ENCODE peak calls at places on chromosome 18, in four cellular contexts. Q, C, Z and D are unnamed samples.
A peak's percentile ranks its signal among the peaks of the same experiment; 100 is the strongest.

GRCh38 chr18:55699233-55699765 is 111.3 kb upstream of the TCF4 start:
- DNase-seq in Q (no peak), Z (no peak), C (no peak), D (no peak)

GRCh38 chr18:58393295-58393694 is 235.6 kb downstream of the ALPK2 start:
- DNase-seq in Z (no peak), C (no peak), Q (no peak), D (no peak)

GRCh38 chr18:48580782-48581181 is 42.0 kb downstream of the CTIF start:
- DNase-seq in C (no peak), Z (no peak), Q (no peak), D (no peak)

GRCh38 chr18:50792885-50793284 is 26.9 kb downstream of the MRO start:
- DNase-seq in Q (no peak), C (no peak), Z (no peak), D (no peak)

GRCh38 chr18:48073231-48073930 is 142.9 kb upstream of the SMAD2 start:
- DNase-seq in C (peak; percentile 87), Z (no peak), Q (no peak), D (no peak)

GRCh38 chr18:58051765-58052460 is 7.9 kb downstream of the NEDD4L start:
- DNase-seq in Z (no peak), Q (no peak), C (no peak), D (no peak)

GRCh38 chr18:69895081-69896047 is 52.3 kb downstream of the CD226 start:
- DNase-seq in Z (no peak), Q (no peak), C (no peak), D (no peak)

GRCh38 chr18:71028285-71028762 is 739.5 kb downstream of the SOCS6 start:
- DNase-seq in Z (no peak), Q (no peak), C (peak; percentile 86), D (no peak)

GRCh38 chr18:9539283-9539682 is 64.0 kb downstream of the RALBP1 start:
- DNase-seq in Q (no peak), C (no peak), Z (no peak), D (no peak)

GRCh38 chr18:67290421-67290820 is 226.1 kb downstream of the DSEL start:
- DNase-seq in C (no peak), Z (no peak), Q (no peak), D (no peak)

GRCh38 chr18:5543036-5543671 is 643 bp downstream of the EPB41L3 start:
- DNase-seq in Z (no peak), C (peak; percentile 52), Q (no peak), D (no peak)
- TF ChIP-seq ELF1 in Z (no peak), C (no peak), Q (no peak), D (no peak)

DNA sequence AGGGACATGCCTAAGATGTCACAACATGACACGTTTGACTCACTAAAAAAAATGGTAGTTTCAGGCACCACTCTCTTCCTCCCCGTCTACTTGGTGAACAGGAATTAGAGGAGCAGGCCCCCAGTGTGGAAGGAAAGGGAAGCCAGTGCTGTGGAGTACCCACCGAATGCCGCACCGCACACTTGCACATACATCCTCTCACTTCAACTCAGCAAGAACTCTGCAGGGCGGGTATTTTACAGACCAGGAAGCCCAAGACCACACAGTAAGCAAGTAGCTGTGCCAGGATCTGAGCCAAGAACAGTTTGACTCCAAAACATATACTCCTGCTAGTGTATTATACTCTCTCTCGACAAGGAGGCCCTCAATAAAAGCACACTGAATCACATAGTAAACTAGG is 69.8 kb downstream of the BCL2 start:
- DNase-seq in Q (no peak), C (no peak), Z (no peak), D (no peak)
- TF ChIP-seq ELF1 in Q (no peak), C (no peak), Z (no peak), D (no peak)

DNA sequence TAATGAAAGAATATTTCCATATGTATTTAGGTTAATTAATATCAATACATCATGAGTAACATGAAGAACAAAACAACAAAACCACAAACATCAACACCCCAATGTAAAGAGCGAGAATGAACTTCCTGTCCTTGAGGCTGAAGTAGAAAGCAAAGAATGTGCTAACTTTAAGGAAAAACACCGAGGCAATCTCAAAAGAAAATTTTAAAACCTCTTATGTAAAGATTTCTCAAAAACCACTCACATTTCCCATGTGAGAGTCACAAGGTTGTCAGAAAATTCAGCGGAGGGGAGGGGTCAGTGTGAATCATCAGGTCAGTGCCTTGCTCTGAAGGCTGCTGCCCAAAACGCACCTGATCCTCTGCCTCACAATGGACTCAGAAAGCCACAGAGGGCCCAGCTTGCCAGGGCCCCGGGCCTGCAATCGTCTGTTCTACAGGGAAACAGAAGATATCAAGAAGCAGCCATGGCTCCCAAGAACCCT is 12.3 kb downstream of the NPC1 start:
- DNase-seq in Z (no peak), C (no peak), Q (no peak), D (no peak)
- TF ChIP-seq ELF1 in Z (no peak), C (no peak), Q (no peak), D (no peak)

GRCh38 chr18:3590096-3590655 is 140.2 kb downstream of the TGIF1 start:
- DNase-seq in Q (no peak), Z (no peak), C (no peak), D (no peak)
- TF ChIP-seq ELF1 in Q (no peak), Z (no peak), C (no peak), D (no peak)

DNA sequence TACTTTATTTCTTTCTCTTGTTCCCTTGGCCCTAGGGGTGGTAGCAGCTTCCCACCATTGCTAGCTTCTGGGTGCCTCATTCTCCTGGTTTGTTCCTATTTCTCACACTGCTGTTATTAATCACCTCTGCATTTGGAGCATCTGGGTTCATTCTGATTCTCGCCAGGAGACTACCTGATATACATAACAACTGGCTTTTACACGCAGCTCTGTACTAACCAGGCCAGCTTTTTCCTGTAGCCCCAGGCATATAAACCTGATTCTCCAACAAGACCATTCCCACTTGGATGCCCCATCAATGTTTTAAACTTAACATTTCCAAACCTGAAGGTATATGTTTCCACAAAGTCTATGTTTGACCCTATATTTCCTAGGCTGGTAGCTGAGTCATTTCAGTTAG is 403.9 kb upstream of the DCC start:
- DNase-seq in Q (no peak), C (no peak), Z (no peak), D (no peak)
- TF ChIP-seq ELF1 in Q (no peak), C (no peak), Z (no peak), D (no peak)